ENCODE peak calls at places on chromosome 4, in seven cellular contexts. W is stimulated activated naive B cell treated with anti-CD40 and anti-IgM and Interleukin-4, amounts not matched to agents 10 μg/mL and 1 μg/mL and 100 μg/mL, for 72 hours; F is astrocyte of the spinal cord; T is NCI-H2029; G is stimulated activated CD8-positive, alpha-beta memory T cell treated with anti-CD3 and anti-CD28 coated beads, Interleukin-15, amount 100 ng/mL, for 1 hour; R is Peyer's patch; S is A549. J is an unnamed sample.

GRCh38 chr4:3416270-3416669 is 25.5 kb upstream of the HGFAC start:
- DNase-seq in F (no peak), R (no peak), G (no peak), S (no peak), W (no peak), T (no peak), J (no peak)

GRCh38 chr4:111991797-111992196 is 153.5 kb upstream of the FAM241A start:
- DNase-seq in S (peak), W (no peak), R (peak), T (no peak), G (no peak), F (peak), J (no peak)

GRCh38 chr4:150173854-150174398 is 95.7 kb downstream of the DCLK2 start:
- DNase-seq in G (no peak), T (no peak), F (peak), W (no peak), R (no peak), S (no peak), J (no peak)

GRCh38 chr4:26273308-26273980 is 47.4 kb upstream of the RBPJ start:
- DNase-seq in G (no peak), F (no peak), S (no peak), W (no peak), T (no peak), R (no peak), J (no peak)

GRCh38 chr4:24808261-24808660 is 12.9 kb downstream of the SOD3 start:
- DNase-seq in F (no peak), T (no peak), S (no peak), R (no peak), W (no peak), G (no peak), J (no peak)

GRCh38 chr4:152780267-152780811 is 585 bp downstream of the ARFIP1 start:
- DNase-seq in R (no peak), F (no peak), T (no peak), S (no peak), G (no peak), W (no peak), J (no peak)

GRCh38 chr4:30718021-30718888 is 1.9 kb upstream of the PCDH7 start:
- DNase-seq in F (no peak), T (no peak), G (no peak), R (peak), W (no peak), S (peak), J (no peak)

GRCh38 chr4:66300336-66300934 is 630.1 kb upstream of the EPHA5 start:
- DNase-seq in T (no peak), G (no peak), W (no peak), F (no peak), R (no peak), S (no peak), J (no peak)

GRCh38 chr4:8463811-8464210 is 23.2 kb downstream of the TRMT44 start:
- DNase-seq in S (no peak), R (no peak), T (no peak), G (no peak), F (no peak), W (no peak), J (no peak)

GRCh38 chr4:8607603-8608481 is 15.3 kb downstream of the CPZ start:
- DNase-seq in G (peak), W (no peak), T (no peak), S (peak), R (peak), F (no peak), J (peak)